ENCODE peak calls at places on chromosomes 16 and 17, in seven cellular contexts. W, Q, J, S, Z, I and R are unnamed samples.

GRCh38 chr17:11300738-11301137 is 59.7 kb downstream of the SHISA6 start:
- DNase-seq in Z (no peak), W (no peak), Q (no peak), S (no peak), I (no peak), J (no peak), R (no peak)

GRCh38 chr16:87541004-87541881 is 48.4 kb upstream of the ZCCHC14 start:
- DNase-seq in Z (no peak), Q (no peak), W (peak; percentile 33), I (no peak), S (peak; percentile 46), J (no peak), R (no peak)

GRCh38 chr17:78706271-78706915 is 75.7 kb downstream of the CYTH1 start:
- DNase-seq in J (no peak), Q (peak; percentile 14), I (peak; percentile 84), W (peak; percentile 20), S (no peak), Z (no peak), R (peak; percentile 44)

GRCh38 chr17:18224428-18225120 is 861 bp upstream of the LLGL1 start:
- DNase-seq in I (no peak), Z (peak; percentile 98), S (no peak), Q (peak; percentile 98), W (no peak), J (no peak), R (no peak)

GRCh38 chr17:50114849-50115357 is 15.1 kb downstream of the SAMD14 start:
- DNase-seq in S (no peak), Q (peak; percentile 89), J (no peak), W (peak; percentile 49), I (no peak), Z (peak; percentile 81), R (peak; percentile 55)

GRCh38 chr16:89827383-89828198 is 684 bp upstream of the SPIRE2 start:
- DNase-seq in I (peak; percentile 19), W (peak; percentile 72), S (no peak), Q (peak; percentile 81), J (no peak), Z (peak; percentile 58), R (peak; percentile 55)

GRCh38 chr16:49466529-49466831 is 92.9 kb downstream of the C16orf78 start:
- DNase-seq in Z (peak; percentile 4), J (no peak), W (no peak), I (no peak), S (no peak), Q (peak; percentile 27), R (no peak)

GRCh38 chr16:64983983-64984382 is 137.9 kb downstream of the CDH11 start:
- DNase-seq in W (no peak), Z (peak; percentile 77), Q (peak; percentile 90), I (peak; percentile 8), J (no peak), S (peak; percentile 61), R (no peak)

GRCh38 chr16:12341966-12342365 is 365.4 kb downstream of the SNX29 start:
- DNase-seq in I (no peak), W (no peak), S (no peak), Z (no peak), Q (no peak), J (no peak), R (no peak)

GRCh38 chr16:4360538-4361021 is 9.5 kb upstream of the PAM16 start:
- DNase-seq in W (no peak), I (no peak), Q (peak; percentile 82), Z (peak; percentile 68), J (no peak), S (no peak), R (no peak)

GRCh38 chr16:7421578-7421977 is 88.9 kb downstream of the RBFOX1 start:
- DNase-seq in I (no peak), Z (no peak), S (no peak), Q (no peak), J (no peak), W (no peak), R (no peak)

GRCh38 chr16:71461686-71462648 is at the start of gene ZNF23:
- DNase-seq in Z (peak; percentile 81), W (peak; percentile 89), S (peak; percentile 49), Q (peak; percentile 92), I (peak; percentile 85), J (peak; percentile 74), R (peak; percentile 90)
- TF ChIP-seq CTCF in Z (peak; percentile 9), W (peak; percentile 39), S (peak; percentile 9), Q (peak; percentile 36), I (no peak), J (no peak), R (no peak)

GRCh38 chr17:876272-876671 is 94.1 kb downstream of the MRM3 start:
- DNase-seq in Z (no peak), I (no peak), W (no peak), J (no peak), Q (no peak), S (no peak), R (no peak)
- TF ChIP-seq CTCF in Z (no peak), I (no peak), W (no peak), J (no peak), Q (peak; percentile 12), S (no peak), R (no peak)

DNA sequence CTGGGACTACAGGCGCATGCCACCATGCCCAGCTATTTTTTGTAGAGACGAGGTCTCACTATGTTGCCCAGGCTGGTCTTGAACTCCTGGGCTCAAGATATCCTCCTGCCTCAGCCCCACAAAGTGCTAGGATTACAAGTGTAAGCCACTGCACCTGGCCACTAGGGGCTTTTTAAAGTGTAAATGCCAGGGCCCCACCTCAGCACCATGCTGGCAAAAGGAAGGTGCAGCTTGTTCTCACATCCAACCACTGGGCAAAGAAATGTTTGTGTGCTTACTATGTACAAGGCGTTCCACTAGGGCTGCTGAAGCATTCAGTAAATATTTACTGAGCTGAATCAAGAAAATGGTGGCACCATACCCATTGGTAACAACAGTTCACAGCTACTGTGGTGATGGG is 22.6 kb downstream of the COG1 start:
- DNase-seq in W (no peak), Z (peak; percentile 60), I (no peak), S (no peak), J (no peak), Q (peak; percentile 74), R (no peak)
- TF ChIP-seq CTCF in W (no peak), Z (peak; percentile 64), I (no peak), S (peak; percentile 10), J (no peak), Q (peak; percentile 68), R (no peak)

GRCh38 chr16:10514369-10515055 is 65.9 kb downstream of the EMP2 start:
- DNase-seq in S (peak; percentile 46), W (peak; percentile 37), I (peak; percentile 67), Q (peak; percentile 77), Z (no peak), J (peak; percentile 15), R (peak; percentile 75)
- TF ChIP-seq CTCF in S (peak; percentile 64), W (peak; percentile 73), I (peak; percentile 68), Q (peak; percentile 87), Z (peak; percentile 84), J (peak; percentile 73), R (peak; percentile 76)